ENCODE peak calls at places on chromosomes 3 and 15, in five cellular contexts. R is spleen, P is transverse colon, B is H1, C is stomach. I is an unnamed sample. For H3K36me3, the result is how much of the 10 kb centered on the place peaks cover.

GRCh38 chr15:77098572-77098971 is 27.7 kb upstream of the TSPAN3 start:
- DNase-seq in C (no peak), B (no peak), P (no peak), R (no peak), I (no peak)

GRCh38 chr3:197736010-197736490 is 654 bp downstream of the RUBCN start:
- DNase-seq in R (peak), B (no peak), C (peak), P (peak), I (no peak)

GRCh38 chr15:75425966-75426500 is 25.5 kb downstream of the SIN3A start:
- DNase-seq in B (no peak), R (no peak), P (no peak), C (no peak), I (no peak)

GRCh38 chr15:57457726-57458125 is 81.4 kb downstream of the CGNL1 start:
- DNase-seq in R (no peak), C (no peak), B (no peak), P (no peak), I (no peak)

GRCh38 chr15:32034106-32034505 is 3.8 kb downstream of the CHRNA7 start:
- DNase-seq in P (no peak), C (no peak), R (no peak), B (no peak), I (no peak)

GRCh38 chr15:60496853-60497252 is 17.9 kb upstream of the ICE2 start:
- DNase-seq in P (no peak), B (no peak), R (no peak), C (no peak), I (no peak)

GRCh38 chr3:159787794-159788205 is 200.8 kb upstream of the IL12A start:
- DNase-seq in P (peak), R (no peak), B (no peak), C (no peak), I (no peak)

GRCh38 chr3:58093573-58094195 is 85.5 kb downstream of the FLNB start:
- DNase-seq in C (no peak), P (no peak), R (no peak), B (no peak), I (no peak)

GRCh38 chr15:57218826-57219576 is 157.3 kb upstream of the CGNL1 start:
- DNase-seq in C (no peak), B (no peak), R (no peak), P (no peak), I (peak)

GRCh38 chr3:113234688-113235260 is 23.4 kb downstream of the BOC start:
- DNase-seq in R (no peak), P (no peak), B (no peak), C (no peak), I (no peak)

GRCh38 chr15:88476635-88477038 is 9.1 kb downstream of the MRPS11 start:
- DNase-seq in P (no peak), B (no peak), R (no peak), C (peak), I (no peak)

GRCh38 chr3:197216169-197216860 is 82.1 kb downstream of the DLG1 start:
- DNase-seq in C (no peak), P (no peak), B (no peak), R (no peak), I (no peak)

GRCh38 chr3:10074666-10075065 is 33.4 kb downstream of the FANCD2OS start:
- DNase-seq in P (no peak), C (no peak), B (no peak), R (no peak), I (no peak)

GRCh38 chr3:43285644-43286043 is 696 bp upstream of the SNRK start:
- DNase-seq in R (peak), B (no peak), C (no peak), P (no peak), I (no peak)

GRCh38 chr15:78365931-78366330 is 25.8 kb downstream of the CRABP1 start:
- DNase-seq in P (peak), B (no peak), R (no peak), C (peak), I (no peak)

GRCh38 chr3:169149349-169149890 is 514.1 kb downstream of the MECOM start:
- DNase-seq in C (peak), R (peak), P (peak), B (peak), I (no peak)

GRCh38 chr15:86624261-86625036 is 544.8 kb downstream of the AGBL1 start:
- DNase-seq in B (peak), R (no peak), P (peak), C (no peak), I (no peak)

GRCh38 chr3:136938334-136938733 is 19.4 kb upstream of the IL20RB start:
- DNase-seq in P (no peak), C (no peak), R (no peak), B (no peak), I (no peak)

GRCh38 chr3:119219069-119219468 is 21.6 kb downstream of the B4GALT4 start:
- DNase-seq in C (no peak), B (no peak), R (no peak), P (no peak), I (no peak)

GRCh38 chr15:49987198-49987785 is 131.7 kb downstream of the ATP8B4 start:
- DNase-seq in P (no peak), R (no peak), C (no peak), B (no peak), I (no peak)

GRCh38 chr3:50708620-50709019 is 33.9 kb downstream of the DOCK3 start:
- DNase-seq in B (no peak), P (no peak), C (no peak), R (no peak), I (no peak)

GRCh38 chr15:51830279-51830806 is 890 bp downstream of the TMOD3 start:
- DNase-seq in B (no peak), R (no peak), P (no peak), C (peak), I (peak)

GRCh38 chr15:58985443-58985842 is 2.0 kb upstream of the RNF111 start:
- DNase-seq in C (no peak), R (no peak), B (no peak), P (peak), I (no peak)

GRCh38 chr3:150104564-150104963 is 133.9 kb upstream of the PFN2 start:
- DNase-seq in C (no peak), R (no peak), P (no peak), B (no peak), I (no peak)

GRCh38 chr15:78808550-78808949 is 2.7 kb downstream of the ADAMTS7 start:
- DNase-seq in C (no peak), R (no peak), P (no peak), B (no peak), I (no peak)

GRCh38 chr15:44804303-44805046 is 68.1 kb downstream of the TRIM69 start:
- DNase-seq in C (no peak), B (no peak), P (no peak), R (no peak), I (no peak)

GRCh38 chr3:29494305-29495036 is 213.6 kb downstream of the RBMS3 start:
- DNase-seq in B (no peak), R (no peak), C (no peak), P (no peak), I (no peak)

GRCh38 chr15:88652456-88653199 is 13.8 kb downstream of the ISG20 start:
- DNase-seq in P (no peak), C (no peak), R (peak), B (no peak), I (no peak)

GRCh38 chr3:144039661-144040060 is 68.0 kb downstream of the DIPK2A start:
- DNase-seq in R (no peak), B (no peak), P (no peak), C (no peak), I (no peak)

GRCh38 chr3:123877965-123878364 is 6.2 kb downstream of the MYLK start:
- DNase-seq in P (no peak), C (no peak), R (no peak), B (no peak), I (no peak)

GRCh38 chr3:196287066-196287404 is 491 bp downstream of the PCYT1A start:
- DNase-seq in R (no peak), P (no peak), B (no peak), C (no peak), I (no peak)

GRCh38 chr15:69626095-69627066 is 173.8 kb downstream of the RPLP1 start:
- DNase-seq in B (no peak), R (no peak), C (no peak), P (peak), I (no peak)

GRCh38 chr3:148229107-148229506 is 468.6 kb upstream of the AGTR1 start:
- DNase-seq in C (no peak), R (no peak), B (no peak), P (no peak), I (no peak)

GRCh38 chr3:18098960-18099587 is 326.1 kb downstream of the SATB1 start:
- DNase-seq in B (peak), C (no peak), P (no peak), R (no peak), I (no peak)

DNA sequence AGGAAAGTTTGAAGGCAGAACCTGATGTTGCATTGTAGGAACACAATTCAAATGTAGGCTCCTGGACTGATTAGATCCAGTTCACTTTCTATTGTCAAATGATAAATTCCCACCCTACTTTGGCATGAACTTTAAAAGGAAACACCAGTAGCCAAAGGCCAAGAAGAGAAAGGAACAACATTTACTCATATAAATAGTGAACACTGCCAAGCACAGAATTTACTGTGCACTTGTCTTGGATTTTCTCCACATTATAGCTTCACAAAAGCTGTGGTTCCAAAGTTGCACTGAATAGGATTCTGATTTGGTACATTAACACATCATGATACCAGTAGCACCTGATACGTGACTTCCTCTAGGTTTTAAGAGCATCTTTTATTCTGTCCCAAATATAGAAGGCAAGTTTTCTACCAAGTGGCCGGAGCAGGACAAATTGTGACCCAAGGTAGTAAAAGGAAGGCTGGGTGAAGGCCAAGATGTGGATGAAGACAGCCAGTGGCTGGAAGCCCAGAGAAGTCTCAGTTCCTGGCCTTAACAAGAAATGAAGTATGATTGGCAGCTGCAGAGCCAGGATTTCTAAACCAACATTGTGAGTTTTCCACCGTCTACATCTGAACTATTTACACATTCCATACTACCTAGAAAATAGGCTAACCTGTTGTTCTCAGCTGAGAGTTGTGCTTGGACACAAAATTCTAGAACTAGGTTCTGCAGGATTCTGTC is 206.8 kb downstream of the THRB start:
- DNase-seq in R (no peak), C (peak), B (no peak), P (peak), I (no peak)
- TF ChIP-seq POLR2AphosphoS5 in R (no peak), C (no peak), B (no peak), P (peak), I (no peak)

DNA sequence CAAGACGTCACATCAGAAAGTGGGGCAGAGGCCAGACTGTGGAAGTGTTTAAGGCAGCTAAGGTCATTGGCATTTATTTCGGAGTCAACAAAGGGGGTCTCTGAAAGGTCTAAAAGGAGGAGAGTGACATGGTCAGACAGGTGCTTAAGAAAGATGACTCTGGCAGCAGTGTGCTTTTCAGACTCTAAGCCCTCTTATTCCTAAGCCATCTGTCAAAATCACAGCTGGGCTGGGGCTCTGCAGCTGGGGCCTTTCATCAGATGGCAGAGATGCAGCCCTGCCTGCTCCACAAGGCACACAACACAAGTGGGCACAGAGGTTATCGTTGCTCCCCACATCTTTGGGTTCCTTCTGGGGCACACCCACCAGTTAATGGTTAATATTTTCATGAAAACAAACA is 14.0 kb downstream of the FBXL22 start:
- DNase-seq in B (no peak), C (no peak), P (no peak), R (no peak), I (no peak)
- H3K36me3 ChIP-seq in B (under half), C (half or more), P (under half), R (half or more), I (under half)

GRCh38 chr3:194254032-194254431 is 97.1 kb downstream of the CPN2 start:
- DNase-seq in C (peak), B (no peak), R (no peak), P (no peak), I (no peak)

GRCh38 chr3:194253270-194253669 is 97.9 kb downstream of the CPN2 start:
- DNase-seq in R (no peak), P (no peak), B (no peak), C (no peak), I (no peak)

GRCh38 chr3:194257030-194257657 is 94.0 kb downstream of the CPN2 start:
- DNase-seq in R (no peak), C (peak), B (no peak), P (no peak), I (no peak)

GRCh38 chr3:194256040-194256945 is 94.8 kb downstream of the CPN2 start:
- DNase-seq in P (no peak), C (peak), R (no peak), B (no peak), I (no peak)

GRCh38 chr3:194255252-194256039 is 95.7 kb downstream of the CPN2 start:
- DNase-seq in R (peak), P (peak), C (peak), B (no peak), I (no peak)
- TF ChIP-seq POLR2AphosphoS5 in R (peak), P (no peak), C (no peak), B (no peak), I (peak)

DNA sequence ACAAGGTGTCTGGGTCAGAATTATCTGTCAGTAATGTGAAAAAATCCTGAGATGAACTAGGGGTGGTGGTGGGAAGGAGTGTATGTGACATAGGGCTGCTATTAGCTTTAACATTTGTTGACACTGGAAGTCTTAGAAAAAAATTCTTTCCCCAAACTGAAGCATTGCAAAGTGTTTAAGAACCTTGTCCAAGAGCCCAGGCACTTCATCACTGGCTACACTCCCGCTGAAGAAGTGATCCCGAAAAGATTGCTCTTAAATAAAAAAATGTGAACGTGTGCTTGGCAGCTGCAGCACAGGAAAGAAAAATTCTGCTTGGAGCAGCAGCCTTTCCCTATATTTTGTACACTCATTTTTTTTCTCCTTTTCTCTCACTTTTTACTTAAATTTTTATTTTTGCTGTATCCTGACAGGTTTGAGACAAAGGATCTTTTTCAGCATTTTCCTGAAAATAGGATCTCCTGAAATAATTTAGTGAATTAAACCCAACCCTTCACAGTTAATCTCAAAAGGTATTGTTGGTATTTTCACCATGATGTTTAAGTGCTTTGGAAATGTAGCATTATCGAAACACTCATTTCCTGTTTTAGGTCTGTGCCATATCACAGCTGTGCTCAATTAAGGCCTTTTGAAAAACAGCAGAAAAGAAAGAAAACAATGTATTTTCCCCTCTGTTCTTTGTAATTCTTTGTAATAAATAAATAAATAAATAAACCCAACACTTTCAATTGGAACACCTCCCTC is 477.6 kb downstream of the ZNF385D start:
- DNase-seq in B (no peak), C (no peak), P (no peak), R (no peak), I (no peak)
- H3K36me3 ChIP-seq in B (under half), C (under half), P (under half), R (under half), I (under half)

GRCh38 chr3:71088019-71088711 is 495.4 kb downstream of the FOXP1 start:
- DNase-seq in B (no peak), P (no peak), C (no peak), R (no peak), I (no peak)

GRCh38 chr3:71078723-71079525 is 504.6 kb downstream of the FOXP1 start:
- DNase-seq in R (no peak), B (no peak), C (no peak), P (no peak), I (no peak)

GRCh38 chr3:71080517-71081083 is 502.9 kb downstream of the FOXP1 start:
- DNase-seq in C (no peak), B (no peak), P (no peak), R (no peak), I (no peak)

GRCh38 chr3:71087109-71088018 is 496.2 kb downstream of the FOXP1 start:
- DNase-seq in B (no peak), C (no peak), R (no peak), P (no peak), I (no peak)

DNA sequence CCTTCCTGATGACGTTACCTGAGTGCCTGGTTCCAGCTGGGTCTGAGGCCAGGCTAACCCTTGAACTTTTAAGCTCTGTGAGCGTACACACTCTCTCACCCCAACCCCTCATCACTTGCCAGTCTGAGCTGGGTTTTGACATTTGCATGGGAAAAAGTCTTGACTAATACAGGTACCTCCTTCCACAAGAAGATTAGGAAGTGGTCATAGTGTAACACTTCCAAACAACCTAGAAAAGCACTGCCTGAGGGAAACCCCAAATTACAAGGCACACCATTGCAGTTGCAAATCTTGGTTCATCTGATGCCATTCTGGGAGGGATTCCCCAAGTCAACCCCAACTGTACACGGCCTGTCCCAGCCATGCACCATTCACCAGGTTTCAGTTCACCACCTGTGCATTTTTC is 499.8 kb downstream of the FOXP1 start:
- DNase-seq in P (no peak), C (no peak), R (no peak), B (no peak), I (no peak)
- TF ChIP-seq POLR2AphosphoS5 in P (no peak), C (no peak), R (no peak), B (no peak), I (no peak)

DNA sequence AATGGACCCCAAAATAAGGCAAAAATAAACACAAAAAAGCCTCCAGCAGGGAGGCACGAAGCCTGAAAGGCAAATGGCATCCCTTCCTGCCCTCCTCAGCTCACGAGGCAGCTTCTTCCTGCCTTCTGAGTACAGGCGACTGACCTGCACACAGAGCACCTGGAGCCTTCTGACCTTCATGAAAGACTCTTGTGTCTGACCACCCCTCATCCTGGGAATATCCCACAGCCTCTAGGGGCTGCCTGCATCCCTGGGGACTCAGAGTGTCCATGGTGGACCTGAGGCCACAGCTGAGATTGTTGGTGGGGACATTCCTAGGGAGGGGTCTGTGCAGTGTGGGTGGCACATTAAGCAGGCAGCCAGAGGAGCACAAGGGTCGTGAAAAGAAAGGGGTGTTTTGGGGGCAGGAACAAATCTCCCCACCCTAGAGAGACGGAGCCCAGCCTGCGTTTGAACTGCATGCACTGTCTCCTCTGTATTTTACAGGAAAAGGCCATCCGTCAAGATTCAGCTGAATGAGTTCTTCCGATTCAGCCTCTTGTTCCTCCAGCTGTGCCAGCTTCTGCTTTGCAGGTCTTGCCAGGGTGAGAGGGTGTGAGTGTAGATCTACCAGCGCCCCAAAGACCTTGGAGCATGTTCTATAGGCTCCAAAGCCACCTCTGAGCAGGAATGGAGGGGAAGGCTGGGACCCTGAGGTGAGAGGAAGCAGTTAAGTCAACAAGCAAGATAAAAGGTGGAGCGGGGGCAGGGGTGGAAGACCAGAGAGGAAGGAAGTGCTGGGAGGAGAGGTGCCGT is 80.4 kb upstream of the MEF2A start:
- DNase-seq in P (no peak), B (no peak), R (no peak), C (no peak), I (no peak)
- H3K36me3 ChIP-seq in P (under half), B (under half), R (under half), C (under half), I (under half)